ENCODE peak calls at places on chromosomes 16 and 17, in eight cellular contexts. B is heart right ventricle; Z is fibroblast of the aortic adventitia; E is CD8-positive, alpha-beta T cell; K is SJSA1; I is cardiac fibroblast; G is CD8-positive, alpha-beta memory T cell; Q is CD4-positive, CD25-positive, alpha-beta regulatory T cell. D is an unnamed sample.

GRCh38 chr17:75380315-75380714 is 25.2 kb downstream of the GRB2 start:
- DNase-seq in Q (no peak), G (no peak), K (no peak), E (no peak), I (no peak), B (no peak), Z (no peak), D (no peak)

GRCh38 chr16:30761427-30761927 is 385 bp downstream of the CFAP119 start:
- DNase-seq in G (peak), K (no peak), E (peak), I (peak), B (no peak), Z (no peak), Q (peak), D (no peak)

GRCh38 chr16:84109598-84110325 is 7.0 kb downstream of the MBTPS1 start:
- DNase-seq in Z (no peak), E (no peak), Q (no peak), B (no peak), K (no peak), I (no peak), G (no peak), D (no peak)

GRCh38 chr17:45291170-45291805 is 25.5 kb downstream of the MAP3K14 start:
- DNase-seq in B (no peak), Z (no peak), Q (no peak), E (no peak), G (no peak), I (no peak), K (no peak), D (no peak)

GRCh38 chr17:43768943-43769342 is 9.8 kb downstream of the DUSP3 start:
- DNase-seq in K (peak), Z (no peak), B (no peak), E (no peak), Q (no peak), G (no peak), I (no peak), D (no peak)

GRCh38 chr17:55264640-55265298 is at the start of gene HLF:
- DNase-seq in E (peak), B (peak), G (peak), I (peak), K (peak), Z (peak), Q (peak), D (peak)

GRCh38 chr16:86523166-86523740 is 12.9 kb downstream of the FOXF1 start:
- DNase-seq in E (no peak), Q (no peak), K (peak), I (no peak), Z (no peak), B (no peak), G (no peak), D (no peak)

GRCh38 chr16:79599256-79599836 is 1.2 kb downstream of the MAF start:
- DNase-seq in G (peak), Q (no peak), I (peak), E (no peak), K (no peak), B (peak), Z (no peak), D (peak)

GRCh38 chr17:21286066-21286770 is 1.7 kb downstream of the MAP2K3 start:
- DNase-seq in G (no peak), I (peak), K (peak), B (peak), E (no peak), Z (peak), Q (no peak), D (peak)

GRCh38 chr17:44664867-44665266 is 8.6 kb downstream of the MEIOC start:
- DNase-seq in Z (no peak), G (no peak), B (no peak), I (no peak), Q (no peak), E (no peak), K (no peak), D (no peak)

GRCh38 chr16:58931436-58931835 is 197.3 kb upstream of the GOT2 start:
- DNase-seq in G (no peak), K (no peak), Z (no peak), E (no peak), Q (no peak), I (no peak), B (no peak), D (peak)

GRCh38 chr16:85986931-85987749 is 88.2 kb downstream of the IRF8 start:
- DNase-seq in Z (no peak), E (peak), G (peak), K (no peak), Q (no peak), I (no peak), B (no peak), D (no peak)

GRCh38 chr16:77807-78443 is at the start of gene MPG:
- DNase-seq in K (peak), Z (peak), I (peak), B (peak), G (peak), Q (peak), E (peak), D (peak)

GRCh38 chr16:47565454-47565853 is 104.3 kb downstream of the PHKB start:
- DNase-seq in B (peak), E (no peak), Z (peak), G (peak), K (no peak), Q (no peak), I (peak), D (peak)

GRCh38 chr16:27113341-27113841 is 46.7 kb downstream of the C16orf82 start:
- DNase-seq in E (no peak), Q (no peak), K (no peak), I (no peak), B (no peak), Z (no peak), G (no peak), D (no peak)

GRCh38 chr16:78925071-78925714 is 675.3 kb downstream of the MAF start:
- DNase-seq in B (peak), K (no peak), I (no peak), E (no peak), G (peak), Q (no peak), Z (no peak), D (no peak)

GRCh38 chr16:89112377-89113151 is 18.9 kb downstream of the ACSF3 start:
- DNase-seq in Z (no peak), K (no peak), Q (no peak), I (no peak), G (no peak), B (no peak), E (no peak), D (no peak)

GRCh38 chr17:45677770-45678169 is 106.3 kb upstream of the CRHR1 start:
- DNase-seq in I (no peak), Q (no peak), E (no peak), B (no peak), Z (no peak), K (no peak), G (no peak), D (peak)

GRCh38 chr17:76528528-76529223 is 8.8 kb downstream of the CYGB start:
- DNase-seq in K (no peak), I (peak), G (no peak), B (peak), Q (no peak), Z (peak), E (no peak), D (no peak)
- H3K4me3 ChIP-seq in K (peak), I (peak), G (peak), B (peak), Q (no peak), Z (peak), E (peak), D (no peak)

DNA sequence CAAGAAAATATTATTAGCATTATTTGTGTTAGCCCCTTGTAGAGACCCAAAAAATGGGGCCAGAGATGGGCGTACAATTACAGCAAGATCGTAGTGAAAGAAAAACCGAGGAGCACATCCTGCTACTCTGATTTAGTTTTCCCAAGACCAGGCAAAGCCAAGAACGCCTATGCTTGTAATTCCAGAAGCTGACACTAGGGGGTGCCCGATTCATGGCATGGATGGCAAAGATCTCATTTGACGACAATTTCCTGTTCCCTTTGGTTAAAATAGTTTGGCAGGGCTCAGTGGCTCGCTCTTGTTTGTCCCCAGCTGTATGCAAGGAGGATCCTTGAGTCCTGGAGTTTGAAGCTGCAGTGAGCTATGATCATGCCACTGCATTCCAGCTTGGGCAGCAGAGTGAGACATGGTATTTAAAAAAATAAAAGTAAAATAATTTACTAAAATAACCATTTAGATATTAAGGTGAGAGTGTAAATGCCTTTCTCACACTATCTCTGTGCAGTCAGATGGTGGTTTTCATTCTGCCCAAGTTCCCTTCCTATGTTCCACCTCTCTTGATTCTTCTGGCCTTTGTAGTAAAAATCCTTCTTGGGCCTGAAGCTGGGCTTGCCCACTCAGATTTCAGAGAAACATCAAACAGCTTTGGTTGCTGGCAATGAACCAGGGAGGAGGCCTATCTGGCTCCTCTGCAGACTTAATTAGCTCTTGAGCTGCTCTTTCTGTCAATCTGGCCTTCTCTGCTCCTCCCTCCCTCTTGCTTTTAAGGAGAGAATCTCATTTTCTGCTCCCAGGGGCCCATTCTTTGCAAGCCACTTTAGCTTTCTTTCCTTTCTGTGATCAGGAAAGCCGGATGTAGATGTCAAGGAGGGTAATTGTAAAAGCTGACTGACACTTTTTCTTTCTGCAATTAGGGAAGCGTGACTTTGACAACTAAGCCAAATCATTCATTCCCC is 31.2 kb downstream of the TMEM238L start:
- DNase-seq in K (no peak), Z (no peak), G (no peak), E (no peak), Q (no peak), I (no peak), B (no peak), D (no peak)
- H3K4me3 ChIP-seq in K (no peak), Z (no peak), G (no peak), E (no peak), Q (no peak), I (no peak), B (no peak), D (no peak)

DNA sequence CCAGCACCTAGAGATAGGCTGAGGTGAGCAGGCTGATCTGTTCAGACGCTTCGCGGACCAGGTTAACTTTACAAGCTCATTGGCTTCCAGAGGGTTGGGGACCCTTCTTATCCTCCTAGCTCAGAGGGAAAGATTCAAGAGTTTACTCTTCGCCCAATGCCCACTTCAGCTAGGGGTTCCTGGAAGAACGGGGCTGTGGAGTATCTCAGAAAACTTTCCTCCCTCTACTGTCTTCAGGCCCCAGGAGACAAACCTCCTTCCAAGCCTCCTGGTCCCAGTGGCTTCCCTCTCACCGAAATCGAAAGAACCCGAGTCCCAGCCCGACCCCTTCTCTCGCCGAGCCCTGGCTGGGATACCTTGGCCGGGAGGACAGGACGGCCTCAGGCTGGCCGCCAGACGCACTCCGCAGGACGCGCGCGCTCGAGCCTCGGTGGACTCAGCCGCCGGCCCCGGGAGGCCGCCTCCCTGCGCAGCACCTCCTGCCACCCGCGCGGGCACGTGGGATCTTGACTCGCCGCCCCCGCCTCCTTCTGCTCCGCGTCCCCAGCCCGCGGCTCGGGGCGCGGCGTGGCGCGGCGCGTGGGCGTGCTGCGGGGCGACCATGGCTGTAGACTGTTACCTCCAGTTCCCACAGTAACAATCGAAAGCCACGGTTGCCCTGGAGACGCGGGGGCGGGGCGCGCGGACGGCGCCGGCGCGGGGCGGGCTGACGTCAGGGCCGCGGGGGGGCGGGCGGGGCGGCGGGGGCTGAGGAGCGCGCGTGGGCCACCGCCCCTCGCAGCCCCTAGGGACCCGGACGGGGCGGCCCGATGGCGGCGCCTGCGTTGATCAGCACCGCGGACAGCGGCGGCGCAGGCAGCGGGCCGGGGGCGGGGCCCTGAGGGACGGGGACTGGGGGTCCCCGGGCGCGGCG is 5.3 kb upstream of the HIC1 start:
- DNase-seq in Q (peak), B (peak), K (peak), G (peak), E (peak), I (peak), Z (peak), D (peak)
- H3K4me3 ChIP-seq in Q (peak), B (peak), K (peak), G (peak), E (peak), I (peak), Z (peak), D (peak)

DNA sequence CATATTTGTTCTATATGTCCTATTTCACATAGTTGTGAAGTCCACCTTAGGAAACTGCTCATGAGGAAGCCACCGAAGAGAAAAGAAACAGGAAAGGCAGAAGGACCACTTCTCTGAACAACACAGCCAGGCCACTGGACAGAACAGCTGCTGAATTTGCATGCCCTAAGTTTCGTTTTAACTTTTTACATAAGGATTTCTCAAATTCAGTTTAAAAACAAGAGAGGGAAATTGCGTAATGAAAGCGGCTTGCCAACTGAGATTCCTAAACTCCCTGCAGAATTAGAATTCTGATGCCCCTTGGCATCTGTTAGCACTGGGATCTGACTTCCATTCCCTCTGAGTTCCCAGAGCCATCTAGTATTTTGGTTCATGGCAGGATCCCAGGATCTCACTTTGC is 5.0 kb upstream of the CCL8 start:
- DNase-seq in I (peak), Z (peak), E (no peak), Q (no peak), G (no peak), K (no peak), B (no peak), D (peak)
- H3K4me3 ChIP-seq in I (no peak), Z (no peak), E (no peak), Q (no peak), G (no peak), K (no peak), B (no peak), D (no peak)

GRCh38 chr16:21554795-21555585 is 44.4 kb upstream of the METTL9 start:
- DNase-seq in Q (peak), B (peak), I (peak), E (peak), K (peak), Z (peak), G (peak), D (peak)
- H3K4me3 ChIP-seq in Q (peak), B (peak), I (no peak), E (no peak), K (no peak), Z (peak), G (peak), D (no peak)

GRCh38 chr17:8163978-8164814 is 1.4 kb upstream of the VAMP2 start:
- DNase-seq in I (no peak), G (peak), B (peak), Q (no peak), K (peak), E (peak), Z (peak), D (peak)
- H3K4me3 ChIP-seq in I (peak), G (peak), B (no peak), Q (peak), K (no peak), E (peak), Z (no peak), D (no peak)

GRCh38 chr17:29140631-29141483 is 39.3 kb downstream of the MYO18A start:
- DNase-seq in G (peak), B (no peak), I (peak), Z (peak), Q (peak), K (no peak), E (peak), D (no peak)

GRCh38 chr17:29141484-29141835 is 38.7 kb downstream of the MYO18A start:
- DNase-seq in G (no peak), I (no peak), Z (no peak), E (no peak), B (no peak), Q (no peak), K (no peak), D (no peak)

GRCh38 chr17:29138991-29139682 is 41.1 kb downstream of the MYO18A start:
- DNase-seq in I (no peak), K (no peak), E (peak), Q (no peak), B (peak), Z (no peak), G (peak), D (no peak)

GRCh38 chr17:29138184-29138955 is 41.8 kb downstream of the MYO18A start:
- DNase-seq in Z (no peak), I (no peak), G (peak), K (no peak), Q (no peak), B (no peak), E (peak), D (peak)

GRCh38 chr17:29140051-29140582 is 40.1 kb downstream of the MYO18A start:
- DNase-seq in G (peak), K (no peak), B (peak), Z (peak), I (peak), E (peak), Q (peak), D (peak)
- H3K4me3 ChIP-seq in G (peak), K (no peak), B (peak), Z (peak), I (peak), E (peak), Q (peak), D (peak)

GRCh38 chr17:66304304-66305174 is 2.1 kb downstream of the PRKCA start:
- DNase-seq in E (no peak), K (no peak), B (no peak), G (no peak), Z (no peak), I (peak), Q (no peak), D (no peak)
- H3K4me3 ChIP-seq in E (peak), K (peak), B (peak), G (peak), Z (peak), I (peak), Q (peak), D (peak)

GRCh38 chr17:42067371-42068180 is 17.2 kb upstream of the C17orf113 start:
- DNase-seq in Q (peak), I (peak), Z (peak), K (peak), B (peak), E (peak), G (peak), D (peak)

GRCh38 chr17:42068979-42069378 is 18.6 kb upstream of the C17orf113 start:
- DNase-seq in E (no peak), Q (no peak), Z (no peak), G (no peak), B (no peak), K (no peak), I (no peak), D (no peak)

GRCh38 chr17:42072323-42073187 is 22.2 kb upstream of the C17orf113 start:
- DNase-seq in K (no peak), G (no peak), B (no peak), E (no peak), Q (no peak), I (no peak), Z (no peak), D (no peak)

GRCh38 chr17:42075789-42076188 is 22.5 kb downstream of the ZNF385C start:
- DNase-seq in Z (no peak), B (no peak), E (no peak), K (no peak), I (no peak), Q (no peak), G (no peak), D (no peak)

GRCh38 chr17:42071810-42072209 is 21.4 kb upstream of the C17orf113 start:
- DNase-seq in Q (no peak), G (no peak), K (no peak), I (no peak), E (peak), B (no peak), Z (no peak), D (no peak)
- H3K4me3 ChIP-seq in Q (no peak), G (no peak), K (no peak), I (no peak), E (peak), B (no peak), Z (no peak), D (no peak)

D was measured in foreskin fibroblast.